ENCODE peak calls at places on chromosomes 12 and 14, in seven cellular contexts. G is SJSA1; T is germinal center; J is mucosa of gallbladder; Q is stimulated activated naive CD4-positive, alpha-beta T cell treated with Interleukin-2 at 50 U/mL for 16 hours; C is HTR-8/SVneo; I is GM20000. D is an unnamed sample.

GRCh38 chr12:123143753-123144461 is 7.0 kb downstream of the PITPNM2 start:
- DNase-seq in Q (no peak), I (no peak), G (no peak), T (no peak), C (no peak), J (no peak), D (no peak)

GRCh38 chr14:73058923-73059311 is 583 bp downstream of the RBM25 start:
- DNase-seq in C (peak), J (peak), I (peak), T (no peak), Q (no peak), G (peak), D (no peak)

GRCh38 chr12:25100738-25101445 is 94.1 kb downstream of the DNAI7 start:
- DNase-seq in Q (no peak), I (peak), G (no peak), T (no peak), J (no peak), C (no peak), D (no peak)

GRCh38 chr14:59619071-59619470 is 42.5 kb upstream of the CCDC175 start:
- DNase-seq in T (no peak), J (no peak), C (no peak), Q (no peak), I (no peak), G (no peak), D (no peak)

GRCh38 chr12:114799574-114800487 is 115.9 kb upstream of the TBX3 start:
- DNase-seq in Q (no peak), G (peak), T (no peak), C (no peak), J (peak), I (no peak), D (peak)

GRCh38 chr14:38134631-38135030 is 73.1 kb upstream of the SSTR1 start:
- DNase-seq in J (no peak), G (no peak), C (no peak), T (no peak), Q (no peak), I (no peak), D (no peak)

GRCh38 chr12:107760207-107760816 is 625 bp downstream of the PRDM4 start:
- DNase-seq in T (peak), C (no peak), G (peak), J (peak), I (peak), Q (no peak), D (peak)

GRCh38 chr14:71714225-71714624 is 218.0 kb upstream of the RGS6 start:
- DNase-seq in J (no peak), T (no peak), G (peak), Q (no peak), C (no peak), I (no peak), D (no peak)

GRCh38 chr14:100155049-100155621 is 4.3 kb downstream of the DEGS2 start:
- DNase-seq in I (no peak), Q (no peak), T (no peak), G (no peak), C (peak), J (no peak), D (peak)

GRCh38 chr14:95998656-95999055 is 40.5 kb upstream of the C14orf132 start:
- DNase-seq in Q (no peak), T (no peak), I (no peak), G (no peak), J (no peak), C (peak), D (no peak)

GRCh38 chr12:121729021-121729420 is 16.5 kb downstream of the TMEM120B start:
- DNase-seq in J (no peak), I (no peak), G (no peak), Q (no peak), C (no peak), T (no peak), D (no peak)

GRCh38 chr12:66092559-66093269 is 37.8 kb downstream of the LLPH start:
- DNase-seq in T (no peak), G (no peak), Q (no peak), I (no peak), J (no peak), C (no peak), D (no peak)

GRCh38 chr14:104972301-104973211 is 5.6 kb downstream of the AHNAK2 start:
- DNase-seq in T (no peak), J (peak), C (no peak), G (no peak), I (no peak), Q (no peak), D (peak)

GRCh38 chr14:29857545-29857944 is 70.1 kb downstream of the PRKD1 start:
- DNase-seq in T (no peak), I (peak), Q (no peak), G (no peak), J (no peak), C (no peak), D (no peak)

GRCh38 chr14:31934767-31935266 is 142.3 kb upstream of the ARHGAP5 start:
- DNase-seq in C (peak), G (peak), Q (no peak), J (peak), I (no peak), T (no peak), D (peak)

GRCh38 chr12:48023386-48023785 is 19.1 kb upstream of the COL2A1 start:
- DNase-seq in G (peak), Q (no peak), J (no peak), T (no peak), I (no peak), C (no peak), D (no peak)

D was measured in colonic mucosa.